ENCODE peak calls at places on chromosomes 11 and 22, in five cellular contexts. Y is AG09309, E is suprapubic skin, K is epithelial cell of proximal tubule, C is thoracic aorta. H is an unnamed sample.

GRCh38 chr11:113876074-113876797 is 864 bp upstream of the USP28 start:
- DNase-seq in C (no peak), Y (no peak), E (no peak), K (no peak), H (no peak)

GRCh38 chr11:72012897-72013721 is 14.4 kb downstream of the IL18BP start:
- DNase-seq in E (peak), C (no peak), K (no peak), Y (peak), H (no peak)

GRCh38 chr11:9574556-9574805 is 1.0 kb downstream of the WEE1 start:
- DNase-seq in C (no peak), E (no peak), Y (no peak), K (no peak), H (no peak)

GRCh38 chr11:130531061-130531460 is 82.6 kb downstream of the ADAMTS15 start:
- DNase-seq in C (no peak), Y (no peak), K (peak), E (no peak), H (no peak)

GRCh38 chr22:28600546-28601143 is 79.0 kb downstream of the TTC28 start:
- DNase-seq in K (peak), C (no peak), Y (peak), E (no peak), H (no peak)

GRCh38 chr11:32121012-32121411 is 30.1 kb downstream of the RCN1 start:
- DNase-seq in K (no peak), Y (no peak), E (no peak), C (no peak), H (no peak)

GRCh38 chr11:35367491-35367890 is 51.9 kb downstream of the SLC1A2 start:
- DNase-seq in K (no peak), C (no peak), Y (no peak), E (no peak), H (no peak)

GRCh38 chr11:3087821-3088800 is 30.9 kb upstream of the CARS1 start:
- DNase-seq in Y (no peak), C (no peak), E (no peak), K (no peak), H (no peak)

GRCh38 chr22:25742918-25743708 is 1.1 kb downstream of the MYO18B start:
- DNase-seq in C (no peak), E (no peak), Y (no peak), K (no peak), H (no peak)

DNA sequence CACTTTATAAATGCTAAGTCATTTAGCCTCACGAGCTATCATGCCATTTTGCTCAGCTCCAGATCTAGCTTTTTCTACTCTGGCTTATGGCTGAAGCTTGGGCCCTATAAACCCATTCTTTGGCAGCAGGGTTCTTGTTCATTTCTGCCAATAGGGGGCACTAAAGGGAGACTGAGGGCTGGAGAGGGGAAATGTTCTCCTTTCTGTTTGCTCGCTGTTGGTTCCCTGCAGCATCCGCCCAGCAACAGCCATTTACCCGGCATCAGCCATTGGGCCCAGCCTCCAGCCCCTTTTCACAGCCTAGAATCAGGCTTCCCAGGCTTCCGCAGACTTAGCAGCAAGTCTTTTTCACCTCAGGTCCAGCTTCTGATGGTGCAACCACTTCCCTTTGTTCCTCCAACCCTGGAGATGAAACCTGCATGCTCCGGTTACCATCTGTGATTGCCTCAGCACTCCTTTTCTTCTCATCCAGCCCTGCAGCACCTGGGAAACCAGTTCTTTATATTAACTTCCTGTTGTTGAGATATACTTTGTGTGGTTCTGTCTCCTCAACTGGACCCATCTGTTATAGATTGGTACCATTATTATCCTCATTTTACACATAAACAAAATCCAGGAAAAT is 4.2 kb upstream of the ME3 start:
- DNase-seq in K (no peak), C (no peak), Y (no peak), E (no peak), H (no peak)
- TF ChIP-seq CTCF in K (peak), C (peak), Y (peak), E (no peak), H (peak)

DNA sequence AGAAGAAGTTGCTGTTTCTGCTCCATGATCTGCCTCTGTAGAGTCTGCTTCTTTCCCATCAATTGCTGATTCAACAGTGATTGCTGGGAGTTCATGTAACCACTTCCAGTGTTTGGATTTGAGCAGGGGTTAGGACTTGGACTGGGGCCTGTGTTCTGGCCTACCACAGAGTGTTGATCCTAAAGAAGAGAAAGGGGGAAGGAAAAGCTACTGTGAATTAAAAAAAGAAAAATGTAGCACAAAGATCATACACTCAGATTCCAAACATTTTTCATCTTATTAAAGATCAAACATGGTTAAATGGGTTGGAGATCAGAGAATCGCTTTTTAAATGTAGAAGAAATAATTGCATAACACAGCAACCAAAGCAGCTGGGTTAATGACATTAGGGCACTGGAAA is 67.6 kb upstream of the MTMR2 start:
- DNase-seq in Y (peak), E (no peak), K (no peak), C (no peak), H (no peak)
- TF ChIP-seq CTCF in Y (no peak), E (no peak), K (no peak), C (no peak), H (no peak)

DNA sequence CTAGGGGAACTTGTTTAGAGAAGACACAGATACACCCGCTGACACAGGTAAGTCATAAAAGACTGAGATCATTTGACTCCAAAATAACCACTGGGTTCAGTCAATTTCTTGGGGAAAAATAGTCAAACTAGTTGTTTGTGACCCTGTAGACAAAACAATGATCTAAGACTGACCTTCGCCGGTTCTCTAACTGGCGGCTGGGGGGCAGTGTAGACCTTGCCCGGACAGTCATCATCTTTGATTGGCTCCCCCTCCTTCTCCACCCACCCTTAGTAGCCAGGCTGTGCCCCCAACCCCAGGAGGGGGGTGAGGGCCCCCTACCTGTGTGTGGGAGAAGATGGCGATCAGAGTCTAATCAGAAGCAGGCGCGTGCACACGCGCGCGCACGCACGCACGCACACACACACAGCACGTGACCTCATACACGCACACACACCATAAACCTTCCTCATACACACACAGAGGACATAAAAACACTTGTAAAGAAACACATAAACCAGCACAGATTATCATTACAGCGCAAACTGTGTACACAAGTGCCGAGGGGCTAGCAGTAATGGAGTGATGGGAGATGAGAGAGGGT is 12.4 kb downstream of the NECTIN1 start:
- DNase-seq in E (no peak), C (no peak), K (no peak), Y (no peak), H (no peak)
- TF ChIP-seq CTCF in E (no peak), C (no peak), K (no peak), Y (peak), H (no peak)

DNA sequence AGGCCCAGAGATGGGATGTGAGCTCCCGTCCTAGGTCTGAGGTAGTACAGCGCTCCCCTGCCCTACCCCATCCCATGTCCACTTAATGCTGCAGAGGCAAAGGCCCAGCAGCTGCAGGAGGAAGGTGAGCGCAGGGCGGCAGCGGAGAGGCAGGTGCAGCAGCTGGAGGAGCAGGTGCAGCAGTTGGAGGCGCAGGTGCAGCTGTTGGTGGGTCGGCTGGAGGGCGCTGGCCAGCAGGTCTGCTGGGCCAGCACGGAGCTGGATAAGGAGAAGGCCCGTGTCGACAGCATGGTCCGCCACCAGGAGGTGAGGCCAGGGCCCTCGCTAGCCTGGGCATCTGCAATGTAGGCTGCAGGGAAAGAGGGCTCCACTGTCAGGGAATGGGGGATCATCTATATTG is 15.2 kb downstream of the CCDC157 start:
- DNase-seq in C (no peak), K (no peak), E (no peak), Y (no peak), H (no peak)
- TF ChIP-seq CTCF in C (no peak), K (no peak), E (no peak), Y (no peak), H (no peak)

GRCh38 chr11:133577403-133577802 is 45.1 kb upstream of the OPCML start:
- DNase-seq in E (no peak), C (no peak), Y (no peak), K (no peak), H (no peak)

GRCh38 chr11:133581091-133581490 is 48.8 kb upstream of the OPCML start:
- DNase-seq in Y (no peak), C (no peak), K (no peak), E (no peak), H (no peak)

GRCh38 chr11:133579165-133580031 is 47.1 kb upstream of the OPCML start:
- DNase-seq in K (no peak), C (no peak), E (no peak), Y (no peak), H (no peak)

GRCh38 chr11:133570376-133570775 is 38.1 kb upstream of the OPCML start:
- DNase-seq in C (no peak), K (no peak), Y (no peak), E (no peak), H (no peak)

DNA sequence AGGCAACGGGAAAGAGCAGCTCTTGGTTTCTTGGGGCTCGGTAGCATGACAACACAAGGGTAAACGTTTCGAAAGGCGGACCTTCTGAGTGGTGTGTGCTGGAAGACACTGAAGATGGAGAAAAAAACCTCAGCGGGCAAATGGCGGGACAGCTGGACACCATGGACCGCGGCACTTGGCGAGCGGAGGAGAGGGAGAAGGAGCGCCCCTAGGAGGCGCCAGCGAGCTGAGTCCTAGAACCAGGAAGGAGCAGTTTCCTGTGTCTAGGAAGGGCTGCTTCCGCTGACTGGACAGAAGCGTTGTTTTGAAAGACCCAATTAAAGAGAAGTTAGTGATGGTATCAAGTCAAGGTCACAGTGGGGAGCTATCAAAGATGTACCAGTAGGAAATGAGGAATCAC is 44.0 kb upstream of the OPCML start:
- DNase-seq in E (no peak), Y (no peak), K (no peak), C (no peak), H (no peak)
- TF ChIP-seq CTCF in E (no peak), Y (no peak), K (peak), C (no peak), H (no peak)

GRCh38 chr11:107608809-107609208 is 17.9 kb downstream of the ELMOD1 start:
- DNase-seq in E (no peak), Y (no peak), K (no peak), C (no peak), H (no peak)

GRCh38 chr11:107609384-107610218 is 18.7 kb downstream of the ELMOD1 start:
- DNase-seq in K (no peak), C (no peak), E (no peak), Y (no peak), H (no peak)

DNA sequence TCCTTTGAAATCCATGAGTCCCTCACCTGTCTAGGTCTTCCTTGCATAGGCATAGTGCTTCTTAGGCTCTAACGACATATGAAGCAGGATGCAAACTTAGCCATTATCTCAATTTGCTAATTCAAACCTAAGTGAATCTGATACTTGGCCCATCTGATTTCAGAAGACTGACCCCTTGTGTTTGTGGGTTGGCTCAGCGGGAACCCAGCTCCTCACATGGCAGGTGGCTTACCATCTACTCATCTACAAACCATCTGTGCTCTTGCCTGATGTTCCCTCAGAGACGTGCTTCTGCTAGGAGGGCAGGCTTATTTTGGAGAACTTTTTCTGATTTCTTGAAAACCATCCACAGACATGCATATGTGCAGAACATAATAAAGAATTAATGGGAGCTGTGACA is 15.2 kb downstream of the ELMOD1 start:
- DNase-seq in K (no peak), E (no peak), C (no peak), Y (no peak), H (no peak)
- TF ChIP-seq CTCF in K (peak), E (no peak), C (no peak), Y (peak), H (no peak)

GRCh38 chr11:5449432-5449831 is 309 bp downstream of the OR51I2 start:
- DNase-seq in E (no peak), K (no peak), C (no peak), Y (no peak), H (no peak)

GRCh38 chr11:5449023-5449422 is at the start of gene OR51I2:
- DNase-seq in C (no peak), K (no peak), E (no peak), Y (no peak), H (no peak)

DNA sequence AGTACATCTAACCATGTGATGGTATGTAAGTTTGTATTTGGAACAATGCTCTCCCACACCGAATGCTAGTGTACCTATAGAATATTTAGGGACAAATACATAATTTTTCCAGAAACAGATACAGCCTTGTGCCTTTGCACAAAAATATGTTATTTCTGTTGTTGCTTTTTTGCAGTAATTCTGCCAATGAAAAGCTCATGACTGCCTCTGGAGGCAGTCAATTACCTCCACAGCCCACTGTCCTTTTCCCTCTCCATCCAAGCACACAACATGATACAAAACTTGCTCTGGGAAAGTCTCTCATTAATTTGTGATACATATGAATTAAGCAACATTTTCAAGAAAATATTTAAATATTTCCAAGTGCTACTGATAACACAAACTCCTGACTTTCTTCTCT is 3.6 kb downstream of the OR51I2 start:
- DNase-seq in E (no peak), Y (no peak), K (no peak), C (no peak), H (no peak)
- TF ChIP-seq CTCF in E (no peak), Y (no peak), K (peak), C (no peak), H (no peak)

DNA sequence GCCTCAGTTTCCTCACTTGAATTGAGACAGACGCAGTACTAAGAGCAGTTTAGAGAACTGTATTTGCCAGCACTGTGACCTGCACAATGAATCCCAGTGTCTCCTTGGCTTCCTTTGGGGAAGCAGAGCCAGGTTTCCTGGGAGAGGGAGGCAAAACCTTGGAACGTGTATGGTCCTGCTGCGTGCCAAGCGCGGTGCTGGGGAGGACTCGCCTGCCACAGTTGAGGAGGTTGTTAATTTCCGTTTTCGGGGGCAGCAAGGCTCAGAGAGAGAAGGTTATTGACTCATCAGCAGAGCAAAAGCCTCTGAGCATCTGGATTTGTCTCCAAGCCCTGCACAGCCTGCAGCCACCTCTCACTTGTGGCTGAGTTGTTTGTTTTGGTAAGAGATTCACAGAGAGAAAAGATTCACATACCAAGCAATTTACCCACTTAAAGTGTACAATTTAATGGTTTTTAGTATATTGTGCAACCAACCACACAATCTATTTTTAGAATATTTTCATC is 10.8 kb downstream of the SYT12 start:
- DNase-seq in K (no peak), C (no peak), E (no peak), Y (peak), H (peak)
- TF ChIP-seq CTCF in K (no peak), C (no peak), E (no peak), Y (no peak), H (no peak)

DNA sequence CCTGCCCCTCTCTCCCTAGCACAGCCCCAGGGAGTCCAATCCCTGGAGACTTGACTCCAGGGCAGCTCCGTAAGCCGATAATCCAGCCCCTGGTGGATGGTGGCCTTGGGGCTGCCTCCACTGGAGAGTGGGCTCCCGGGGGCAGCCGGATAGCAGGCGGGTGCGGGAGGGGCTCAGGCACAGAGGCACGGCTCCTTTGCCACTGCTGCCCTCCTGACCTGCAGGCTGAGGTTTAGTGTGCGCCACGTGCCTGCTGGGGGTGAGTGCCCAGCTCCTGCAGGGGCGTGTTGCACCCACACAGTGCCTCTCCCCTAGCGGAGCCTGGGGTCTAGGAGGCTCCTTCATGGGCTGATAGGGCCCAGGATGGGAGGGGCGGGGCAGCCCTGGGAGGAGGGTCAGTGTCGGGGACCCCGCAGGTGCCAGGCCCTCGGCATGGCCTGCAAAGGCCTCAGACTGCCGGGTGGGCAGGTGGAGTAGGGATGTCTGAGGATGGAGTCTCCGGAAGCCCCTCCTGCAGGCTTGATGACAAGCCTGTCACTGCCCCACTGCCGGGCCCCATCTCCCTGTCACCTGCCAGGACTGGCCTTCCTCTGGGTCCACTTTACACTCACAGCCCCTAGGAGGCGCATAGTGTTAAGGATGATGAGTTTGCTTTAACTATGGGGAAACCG is 5.6 kb downstream of the DUSP8 start:
- DNase-seq in C (no peak), K (no peak), E (no peak), Y (no peak), H (no peak)
- TF ChIP-seq CTCF in C (no peak), K (peak), E (no peak), Y (no peak), H (no peak)

H was measured in osteocyte.